ENCODE peak calls at places on chromosomes 2 and 18, in eight cellular contexts. X is astrocyte of the spinal cord, W is fibroblast of pulmonary artery, O is lower lobe of right lung, Y is BJ, K is BE2C, E is fibroblast of the aortic adventitia, Q is GM06990. T is an unnamed sample.

GRCh38 chr18:45688834-45689233 is 35.1 kb upstream of the SLC14A1 start:
- DNase-seq in Q (no peak), W (no peak), E (no peak), O (no peak), K (no peak), Y (no peak), X (no peak), T (no peak)

GRCh38 chr2:221529177-221529942 is 42.7 kb downstream of the EPHA4 start:
- DNase-seq in E (no peak), X (peak), O (no peak), Y (no peak), Q (no peak), K (no peak), W (no peak), T (no peak)

GRCh38 chr2:165794520-165794882 is 454 bp upstream of the GALNT3 start:
- DNase-seq in Q (peak), E (peak), O (peak), W (peak), X (peak), K (no peak), Y (no peak), T (no peak)

GRCh38 chr2:208142255-208142924 is 3.6 kb downstream of the CRYGB start:
- DNase-seq in O (no peak), E (peak), X (peak), Y (no peak), W (peak), Q (no peak), K (no peak), T (no peak)

GRCh38 chr18:42707080-42707479 is 408.4 kb downstream of the RIT2 start:
- DNase-seq in Q (no peak), X (no peak), E (no peak), Y (no peak), K (no peak), W (no peak), O (no peak), T (no peak)

GRCh38 chr2:103355287-103355686 is 593.5 kb downstream of the TMEM182 start:
- DNase-seq in K (no peak), E (no peak), W (no peak), X (no peak), Y (no peak), Q (no peak), O (no peak), T (no peak)

GRCh38 chr2:103445356-103445755 is 683.5 kb downstream of the TMEM182 start:
- DNase-seq in Q (no peak), K (no peak), O (no peak), W (no peak), X (no peak), E (no peak), Y (no peak), T (no peak)

GRCh38 chr2:74142340-74142739 is 5.4 kb downstream of the BOLA3 start:
- DNase-seq in E (no peak), X (no peak), W (no peak), Y (no peak), O (no peak), K (no peak), Q (no peak), T (no peak)

GRCh38 chr2:125516496-125517109 is 1139.4 kb upstream of the GYPC start:
- DNase-seq in Q (no peak), K (peak), O (no peak), W (peak), E (no peak), X (no peak), Y (no peak), T (no peak)

GRCh38 chr2:64524604-64525322 is 635 bp downstream of the AFTPH start:
- DNase-seq in E (peak), Q (peak), K (peak), X (peak), O (no peak), W (peak), Y (no peak), T (no peak)

GRCh38 chr2:187658952-187659525 is 104.8 kb upstream of the TFPI start:
- DNase-seq in W (peak), X (peak), E (peak), K (no peak), Q (no peak), Y (no peak), O (no peak), T (no peak)

GRCh38 chr2:103361712-103362111 is 599.9 kb downstream of the TMEM182 start:
- DNase-seq in Y (no peak), O (no peak), E (no peak), W (no peak), K (no peak), Q (no peak), X (no peak), T (no peak)

GRCh38 chr2:100969998-100970397 is 32.1 kb upstream of the RPL31 start:
- DNase-seq in X (no peak), Q (no peak), K (no peak), W (no peak), O (no peak), E (no peak), Y (no peak), T (no peak)

GRCh38 chr2:121099329-121100318 is 185.4 kb downstream of the TFCP2L1 start:
- DNase-seq in Q (no peak), O (peak), X (no peak), K (peak), Y (no peak), W (no peak), E (no peak), T (no peak)

GRCh38 chr2:54212456-54212855 is 43.6 kb downstream of the TSPYL6 start:
- DNase-seq in Q (no peak), E (peak), X (peak), O (no peak), Y (peak), W (peak), K (no peak), T (peak)

GRCh38 chr2:181203412-181203811 is 223.0 kb downstream of the UBE2E3 start:
- DNase-seq in W (peak), Q (no peak), O (no peak), X (peak), Y (peak), K (no peak), E (peak), T (peak)

GRCh38 chr2:8457092-8457481 is 224.8 kb upstream of the ID2 start:
- DNase-seq in Q (no peak), O (peak), W (no peak), E (no peak), X (no peak), Y (no peak), K (no peak), T (no peak)

GRCh38 chr18:1011342-1011741 is 106.7 kb downstream of the ADCYAP1 start:
- DNase-seq in O (no peak), Y (no peak), E (peak), K (no peak), Q (no peak), W (no peak), X (no peak), T (no peak)

GRCh38 chr2:105688946-105689345 is 55.8 kb upstream of the NCK2 start:
- DNase-seq in E (no peak), Q (no peak), W (no peak), K (no peak), Y (no peak), X (no peak), O (no peak), T (no peak)

GRCh38 chr2:239392688-239393400 is 8.0 kb downstream of the HDAC4 start:
- DNase-seq in O (peak), E (no peak), X (no peak), Q (no peak), Y (no peak), W (no peak), K (no peak), T (no peak)

GRCh38 chr18:3319894-3320438 is 58.0 kb downstream of the MYL12B start:
- DNase-seq in Y (no peak), Q (no peak), E (no peak), W (no peak), O (no peak), X (no peak), K (no peak), T (no peak)

GRCh38 chr2:224023188-224023587 is 15.9 kb downstream of the SERPINE2 start:
- DNase-seq in E (no peak), O (no peak), W (peak), Q (no peak), K (no peak), X (peak), Y (peak), T (peak)

GRCh38 chr2:86787701-86788100 is 3.0 kb downstream of the CD8A start:
- DNase-seq in W (peak), E (peak), K (no peak), Q (no peak), X (no peak), O (no peak), Y (no peak), T (no peak)

GRCh38 chr18:48948112-48949050 is 2.4 kb downstream of the SMAD7 start:
- DNase-seq in O (peak), Y (no peak), Q (peak), K (peak), W (peak), X (peak), E (peak), T (no peak)

GRCh38 chr2:128040166-128040771 is 12.4 kb upstream of the SAP130 start:
- DNase-seq in K (no peak), Q (no peak), E (no peak), Y (no peak), W (no peak), O (no peak), X (no peak), T (no peak)

GRCh38 chr2:116477229-116477628 is 1337.3 kb upstream of the DDX18 start:
- DNase-seq in K (no peak), O (no peak), Y (no peak), W (no peak), Q (no peak), X (no peak), E (no peak), T (no peak)

GRCh38 chr18:5879479-5879882 is 15.8 kb downstream of the TMEM200C start:
- DNase-seq in E (peak), O (no peak), X (peak), Q (no peak), Y (peak), W (peak), K (no peak), T (peak)

GRCh38 chr2:146415291-146415690 is 1429.5 kb upstream of the ACVR2A start:
- DNase-seq in O (no peak), X (no peak), Q (no peak), E (no peak), Y (no peak), K (no peak), W (no peak), T (no peak)

GRCh38 chr2:144983107-144983506 is 463.2 kb upstream of the ZEB2 start:
- DNase-seq in Y (no peak), O (no peak), W (no peak), E (no peak), K (no peak), X (no peak), Q (no peak), T (no peak)

GRCh38 chr2:23092831-23093230 is 292.1 kb upstream of the KLHL29 start:
- DNase-seq in O (no peak), K (no peak), E (peak), Q (no peak), W (peak), Y (no peak), X (no peak), T (no peak)

GRCh38 chr2:74081030-74081429 is 66.7 kb downstream of the BOLA3 start:
- DNase-seq in Q (no peak), Y (no peak), O (no peak), K (no peak), X (no peak), W (no peak), E (no peak), T (no peak)

GRCh38 chr2:99624682-99625081 is 134.9 kb upstream of the REV1 start:
- DNase-seq in Q (no peak), X (no peak), E (no peak), K (no peak), W (no peak), Y (no peak), O (no peak), T (no peak)

GRCh38 chr2:164992818-164993217 is 37.5 kb upstream of the SLC38A11 start:
- DNase-seq in W (peak), K (peak), O (no peak), Q (peak), X (peak), E (peak), Y (peak), T (peak)

GRCh38 chr2:202091476-202091875 is 18.4 kb downstream of the KIAA2012 start:
- DNase-seq in W (no peak), Q (no peak), E (peak), K (no peak), Y (no peak), X (no peak), O (no peak), T (no peak)

DNA sequence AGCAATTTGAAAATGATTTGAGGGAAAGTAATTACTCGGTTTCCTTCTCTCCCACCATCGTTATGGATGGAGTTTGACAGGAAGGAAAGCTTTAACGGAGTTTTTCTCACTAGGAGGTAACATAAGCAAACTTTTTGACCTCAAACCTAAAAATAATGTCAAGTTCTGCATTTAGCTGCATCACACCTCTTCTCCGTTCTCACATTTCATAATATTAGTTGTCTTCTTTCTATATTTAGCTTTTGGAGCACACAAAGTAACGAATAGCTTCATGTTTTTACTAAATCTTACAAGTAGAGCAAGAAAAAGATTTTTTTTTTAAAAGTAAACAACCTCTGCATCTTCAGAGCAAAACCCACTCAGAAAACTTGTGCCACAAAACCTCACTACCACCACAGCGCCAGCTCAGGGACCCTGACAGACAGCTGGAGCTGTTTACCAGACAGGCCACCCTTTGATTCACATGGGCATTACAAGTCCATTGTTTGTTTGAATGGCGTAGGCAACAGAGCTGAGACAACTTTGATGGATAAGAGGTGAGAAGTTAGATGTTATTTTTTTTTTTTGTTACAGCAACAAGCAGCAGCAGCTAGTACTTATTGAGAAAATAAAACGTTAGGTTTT is 21.9 kb upstream of the ICOS start:
- DNase-seq in Q (no peak), W (no peak), X (no peak), E (no peak), O (no peak), Y (no peak), K (no peak), T (no peak)
- H3K4me3 ChIP-seq in Q (no peak), W (no peak), X (no peak), E (no peak), O (no peak), Y (no peak), K (no peak), T (no peak)

GRCh38 chr2:179049203-179049545 is 763 bp downstream of the CCDC141 start:
- DNase-seq in E (no peak), Q (peak), X (no peak), K (no peak), W (no peak), Y (no peak), O (no peak), T (no peak)

GRCh38 chr2:179049546-179050311 is at the start of gene CCDC141:
- DNase-seq in E (peak), O (no peak), Y (no peak), X (no peak), Q (peak), W (peak), K (no peak), T (no peak)

GRCh38 chr2:179051250-179051649 is 1.3 kb upstream of the CCDC141 start:
- DNase-seq in K (no peak), Y (no peak), Q (no peak), X (peak), E (no peak), O (no peak), W (no peak), T (no peak)

DNA sequence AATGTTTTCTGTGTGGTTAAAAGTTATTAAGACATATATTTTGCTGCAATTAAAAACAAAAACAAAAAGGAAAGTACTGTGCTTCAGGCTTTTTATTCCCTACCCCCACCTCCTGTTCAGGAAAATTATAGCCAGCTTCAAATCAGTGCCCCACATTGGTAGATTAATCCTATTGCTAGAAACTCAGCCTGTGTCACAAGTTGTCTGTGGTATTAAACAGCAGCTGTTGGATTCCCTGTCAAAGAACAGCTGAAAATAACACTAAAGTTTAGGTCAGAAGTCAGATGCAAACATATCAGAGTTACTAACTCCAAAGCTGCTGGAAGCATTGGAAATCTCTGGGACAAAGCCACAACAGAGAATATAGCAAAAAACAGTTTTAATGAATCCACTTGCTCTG is 798 bp upstream of the CCDC141 start:
- DNase-seq in Q (no peak), E (no peak), X (no peak), O (no peak), Y (no peak), W (no peak), K (no peak), T (no peak)
- H3K4me3 ChIP-seq in Q (no peak), E (no peak), X (no peak), O (no peak), Y (no peak), W (no peak), K (no peak), T (no peak)

GRCh38 chr2:191319181-191319580 is 74.0 kb downstream of the MYO1B start:
- DNase-seq in Y (no peak), O (no peak), Q (no peak), X (peak), W (peak), E (peak), K (no peak), T (no peak)
- H3K4me3 ChIP-seq in Y (no peak), O (no peak), Q (no peak), X (no peak), W (no peak), E (no peak), K (no peak), T (no peak)

GRCh38 chr18:75131455-75132000 is 77.4 kb downstream of the PTGR3 start:
- DNase-seq in E (peak), X (no peak), O (no peak), W (no peak), Q (no peak), K (no peak), Y (no peak), T (no peak)
- H3K4me3 ChIP-seq in E (peak), X (no peak), O (no peak), W (no peak), Q (no peak), K (no peak), Y (peak), T (no peak)

GRCh38 chr18:34658101-34658500 is 52.0 kb upstream of the DTNA start:
- DNase-seq in X (no peak), E (no peak), Y (no peak), Q (no peak), O (no peak), W (no peak), K (no peak), T (no peak)

GRCh38 chr18:34659579-34660517 is 50.2 kb upstream of the DTNA start:
- DNase-seq in W (peak), Q (no peak), K (peak), E (peak), X (peak), Y (peak), O (peak), T (peak)

GRCh38 chr18:34660572-34660971 is 49.5 kb upstream of the DTNA start:
- DNase-seq in Y (no peak), K (no peak), X (no peak), W (no peak), O (no peak), Q (no peak), E (no peak), T (no peak)

DNA sequence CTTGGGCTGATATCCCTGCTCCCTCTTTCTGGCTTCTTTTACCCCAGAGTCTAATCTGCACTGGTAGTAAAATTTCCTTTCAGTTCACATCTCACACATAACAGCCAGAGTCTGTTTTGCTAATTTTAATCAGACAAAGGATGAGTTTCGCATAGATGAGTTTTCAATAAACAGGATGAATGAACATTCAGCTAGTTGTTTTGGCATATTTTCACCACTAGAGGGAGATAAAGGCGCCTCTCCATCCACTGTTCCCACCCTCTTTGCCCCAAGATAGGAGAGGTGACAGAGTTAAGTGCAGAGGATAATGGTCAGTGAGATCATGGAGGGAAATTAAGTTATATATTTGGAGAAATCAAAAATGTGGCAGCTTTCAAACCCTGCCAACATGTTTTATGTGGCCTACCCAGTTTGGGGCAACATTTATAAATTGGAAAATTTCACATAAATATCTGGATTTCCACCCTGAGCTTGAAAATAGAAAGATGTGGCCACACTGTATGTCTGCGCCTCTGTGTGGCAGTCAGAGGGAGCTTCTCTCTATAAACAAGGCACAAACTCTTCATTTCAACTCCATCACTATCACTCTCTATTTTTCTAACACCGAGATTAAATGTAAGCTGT is 48.5 kb upstream of the DTNA start:
- DNase-seq in W (peak), O (no peak), Y (no peak), K (no peak), E (peak), X (peak), Q (no peak), T (no peak)
- H3K4me3 ChIP-seq in W (no peak), O (no peak), Y (no peak), K (no peak), E (no peak), X (no peak), Q (no peak), T (no peak)

DNA sequence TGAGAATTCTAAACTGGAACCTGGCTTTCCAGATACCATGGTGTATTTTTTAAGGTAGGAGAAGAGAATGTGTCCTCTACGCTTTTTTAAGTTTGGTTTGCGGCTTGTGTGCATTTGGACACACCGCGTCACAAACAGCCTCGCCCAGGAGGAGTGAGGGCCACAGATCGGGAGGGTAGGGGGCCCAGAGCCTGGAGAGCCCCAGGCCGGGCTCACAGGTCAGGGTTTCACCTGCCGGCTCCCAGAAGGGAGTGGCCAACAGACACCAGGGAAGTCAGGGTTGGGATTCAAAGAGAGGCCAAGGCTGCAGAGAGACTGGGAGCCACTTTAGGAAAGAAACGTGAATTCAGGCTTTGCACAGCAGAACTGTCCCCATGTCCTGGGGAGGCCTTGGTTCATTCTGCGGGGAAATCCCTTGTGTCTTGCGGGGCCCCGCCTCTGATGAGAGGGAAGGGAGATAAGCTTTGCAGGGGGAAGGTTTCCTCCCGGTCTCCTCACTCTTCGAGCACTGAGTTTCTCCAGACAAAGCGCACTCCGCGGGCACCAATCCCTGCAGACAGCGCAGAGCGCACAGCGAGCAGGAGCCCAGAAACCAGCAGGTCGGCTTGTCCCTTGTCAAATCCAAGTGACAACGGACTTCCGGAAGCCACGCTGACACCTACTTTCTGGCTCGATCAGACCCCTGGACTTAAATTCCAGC is 2.0 kb upstream of the TUBB6 start:
- DNase-seq in X (no peak), E (no peak), Y (no peak), O (no peak), Q (no peak), W (no peak), K (no peak), T (no peak)
- H3K4me3 ChIP-seq in X (peak), E (peak), Y (peak), O (no peak), Q (no peak), W (peak), K (no peak), T (no peak)

T was measured in epithelial cell of proximal tubule.